ENCODE peak calls at places on chromosomes 7 and 10, in five cellular contexts. Z is GM12865, N is fibroblast of mammary gland, D is GM06990, W is GM13976. Y is an unnamed sample.

GRCh38 chr10:78335691-78336401 is 302.2 kb downstream of the RPS24 start:
- DNase-seq in Z (no peak), N (peak), D (no peak), W (no peak), Y (no peak)

GRCh38 chr7:2313450-2314208 is 612 bp downstream of the SNX8 start:
- DNase-seq in Z (peak), N (no peak), D (peak), W (peak), Y (peak)

GRCh38 chr7:24024276-24024675 is 259.7 kb upstream of the NPY start:
- DNase-seq in Z (no peak), N (no peak), D (no peak), W (no peak), Y (no peak)

GRCh38 chr10:36096571-36096970 is 454.5 kb upstream of the FZD8 start:
- DNase-seq in Z (no peak), N (peak), D (no peak), W (no peak), Y (no peak)

GRCh38 chr10:5423774-5424173 is 11.4 kb downstream of the NET1 start:
- DNase-seq in Z (no peak), N (no peak), D (no peak), W (no peak), Y (no peak)

GRCh38 chr7:74033372-74034311 is 5.7 kb downstream of the ELN start:
- DNase-seq in Z (no peak), N (peak), D (no peak), W (no peak), Y (no peak)

GRCh38 chr7:45978010-45978681 is 57.1 kb upstream of the IGFBP3 start:
- DNase-seq in Z (peak), N (peak), D (no peak), W (no peak), Y (peak)

GRCh38 chr10:92354587-92354986 is 63.6 kb downstream of the MARCHF5 start:
- DNase-seq in Z (no peak), N (no peak), D (no peak), W (no peak), Y (no peak)

GRCh38 chr7:38070718-38071117 is 107.3 kb upstream of the STARD3NL start:
- DNase-seq in Z (peak), N (peak), D (no peak), W (no peak), Y (no peak)
- TF ChIP-seq CTCF in Z (peak), N (peak), D (no peak), W (no peak), Y (no peak)

GRCh38 chr10:61142987-61143386 is 199.0 kb upstream of the RHOBTB1 start:
- DNase-seq in Z (no peak), N (no peak), D (no peak), W (no peak), Y (no peak)
- TF ChIP-seq CTCF in Z (no peak), N (peak), D (peak), W (no peak), Y (peak)

GRCh38 chr7:90312745-90313144 is 8.4 kb downstream of the FAM237B start:
- DNase-seq in Z (peak), N (peak), D (no peak), W (no peak), Y (no peak)
- TF ChIP-seq CTCF in Z (peak), N (peak), D (peak), W (peak), Y (peak)

DNA sequence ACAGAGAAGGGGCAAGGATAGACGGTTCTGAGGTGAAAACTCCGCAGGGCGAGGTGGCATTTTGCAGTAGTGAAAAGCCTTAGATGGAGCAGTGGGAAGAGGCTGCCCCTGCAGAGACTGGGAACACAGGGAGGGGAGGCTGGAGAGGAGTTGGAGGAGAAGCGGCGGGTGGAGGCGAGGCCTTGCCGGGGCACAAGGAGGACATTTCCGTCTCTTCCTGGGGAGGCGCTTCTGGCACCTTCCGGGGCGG is 42.6 kb downstream of the LDB3 start:
- DNase-seq in Z (no peak), N (no peak), D (no peak), W (no peak), Y (no peak)
- TF ChIP-seq CTCF in Z (no peak), N (no peak), D (peak), W (no peak), Y (no peak)

DNA sequence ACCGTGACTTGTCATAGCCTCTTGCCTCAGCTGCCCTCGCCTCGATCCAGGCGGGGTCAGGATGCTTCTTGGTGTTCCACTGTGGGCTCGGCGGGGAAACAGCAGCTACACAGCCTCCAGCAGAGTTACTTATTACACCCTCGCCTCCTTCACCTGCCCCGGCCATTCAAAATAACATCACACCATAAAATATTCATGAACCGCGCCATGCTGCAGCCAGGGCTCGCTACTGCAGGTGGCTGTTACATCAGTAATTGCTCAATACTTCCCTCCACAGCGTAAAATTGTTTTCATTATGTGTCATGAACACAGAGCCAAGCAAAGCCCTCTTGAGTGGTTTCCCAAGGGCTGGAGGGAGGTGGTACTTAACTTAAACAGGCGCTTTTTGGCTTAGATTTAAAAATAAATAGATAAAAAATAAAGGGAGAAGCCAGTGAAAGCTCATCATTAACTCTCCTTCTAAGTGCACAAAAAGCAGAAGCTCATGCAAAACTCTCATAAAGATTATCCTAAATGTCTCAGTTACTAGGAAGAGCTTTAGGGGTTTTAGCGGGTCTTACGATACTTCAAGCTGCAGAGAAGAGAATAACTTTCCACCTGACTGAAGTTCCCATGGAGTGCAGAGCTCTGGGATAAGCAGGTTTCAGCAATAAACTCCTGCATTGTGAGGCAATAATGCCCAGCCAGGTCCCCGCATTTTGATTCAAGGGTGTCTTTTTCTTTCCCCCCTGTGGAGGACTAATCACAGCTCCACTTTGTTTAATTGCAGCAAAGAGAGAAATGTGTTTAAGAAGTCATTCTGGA is 241.7 kb upstream of the SP8 start:
- DNase-seq in Z (peak), N (peak), D (no peak), W (no peak), Y (no peak)
- TF ChIP-seq CTCF in Z (no peak), N (no peak), D (no peak), W (no peak), Y (no peak)

DNA sequence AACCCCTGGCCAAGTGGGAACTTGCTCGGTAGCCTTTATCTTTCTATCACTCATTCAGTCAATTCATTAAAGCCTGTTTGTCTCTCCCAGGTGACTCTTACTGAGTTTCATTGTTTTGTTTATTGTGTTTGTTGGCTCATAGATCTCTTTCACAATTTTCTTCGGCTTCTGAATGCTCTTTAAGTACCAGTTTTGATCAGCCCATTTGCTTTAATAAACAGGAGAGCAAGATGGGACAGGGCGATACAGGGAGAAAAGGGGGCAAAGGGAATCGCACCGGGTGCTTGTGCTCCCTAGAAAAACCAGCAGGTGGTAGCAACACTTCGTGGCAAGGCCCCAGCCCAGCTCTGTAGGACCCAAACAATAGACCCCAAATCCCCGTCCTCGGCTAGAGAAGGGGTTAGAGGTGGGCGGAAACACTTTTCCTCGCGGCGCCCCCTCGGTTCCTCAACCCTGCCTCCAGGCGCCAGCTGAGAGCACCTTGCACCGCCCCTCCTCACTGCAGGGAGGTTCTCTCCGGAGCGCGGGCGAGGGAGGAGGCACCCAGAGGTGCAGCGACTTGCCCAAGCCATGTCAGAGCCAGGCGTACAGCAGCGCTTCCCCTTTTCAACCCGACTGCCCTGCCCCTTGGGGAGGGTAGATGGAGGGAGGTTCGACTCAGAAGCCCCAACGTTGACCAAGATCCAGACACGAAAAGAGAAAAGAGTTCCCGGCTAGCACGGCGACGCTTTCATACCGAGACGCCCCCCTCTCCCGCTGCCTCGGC is 954 bp upstream of the EPHB6 start:
- DNase-seq in Z (peak), N (peak), D (peak), W (peak), Y (peak)
- TF ChIP-seq CTCF in Z (peak), N (peak), D (peak), W (peak), Y (peak)

GRCh38 chr7:20798081-20798693 is 11.5 kb upstream of the SP8 start:
- DNase-seq in Z (peak), N (no peak), D (peak), W (peak), Y (peak)

GRCh38 chr7:20796565-20796964 is 9.9 kb upstream of the SP8 start:
- DNase-seq in Z (peak), N (no peak), D (no peak), W (no peak), Y (peak)

GRCh38 chr7:20798694-20799121 is 12.0 kb upstream of the SP8 start:
- DNase-seq in Z (no peak), N (no peak), D (no peak), W (no peak), Y (no peak)

GRCh38 chr7:20795881-20796280 is 9.2 kb upstream of the SP8 start:
- DNase-seq in Z (no peak), N (no peak), D (no peak), W (no peak), Y (no peak)

GRCh38 chr7:20797174-20798080 is 10.7 kb upstream of the SP8 start:
- DNase-seq in Z (peak), N (no peak), D (no peak), W (no peak), Y (no peak)
- TF ChIP-seq CTCF in Z (no peak), N (no peak), D (no peak), W (no peak), Y (no peak)

GRCh38 chr7:17436126-17436525 is 137.7 kb downstream of the AHR start:
- DNase-seq in Z (no peak), N (no peak), D (no peak), W (no peak), Y (no peak)

GRCh38 chr7:17437586-17437985 is 139.1 kb downstream of the AHR start:
- DNase-seq in Z (no peak), N (no peak), D (no peak), W (no peak), Y (no peak)

GRCh38 chr7:17434841-17435692 is 136.6 kb downstream of the AHR start:
- DNase-seq in Z (no peak), N (no peak), D (no peak), W (no peak), Y (no peak)

GRCh38 chr7:17432793-17433192 is 134.3 kb downstream of the AHR start:
- DNase-seq in Z (no peak), N (no peak), D (no peak), W (no peak), Y (no peak)

GRCh38 chr7:17434191-17434590 is 135.7 kb downstream of the AHR start:
- DNase-seq in Z (no peak), N (no peak), D (no peak), W (no peak), Y (no peak)
- TF ChIP-seq CTCF in Z (no peak), N (no peak), D (no peak), W (no peak), Y (no peak)

GRCh38 chr7:142301923-142302550 is 44.2 kb upstream of the PRSS58 start:
- DNase-seq in Z (peak), N (peak), D (no peak), W (peak), Y (peak)
- TF ChIP-seq CTCF in Z (peak), N (peak), D (peak), W (peak), Y (peak)

DNA sequence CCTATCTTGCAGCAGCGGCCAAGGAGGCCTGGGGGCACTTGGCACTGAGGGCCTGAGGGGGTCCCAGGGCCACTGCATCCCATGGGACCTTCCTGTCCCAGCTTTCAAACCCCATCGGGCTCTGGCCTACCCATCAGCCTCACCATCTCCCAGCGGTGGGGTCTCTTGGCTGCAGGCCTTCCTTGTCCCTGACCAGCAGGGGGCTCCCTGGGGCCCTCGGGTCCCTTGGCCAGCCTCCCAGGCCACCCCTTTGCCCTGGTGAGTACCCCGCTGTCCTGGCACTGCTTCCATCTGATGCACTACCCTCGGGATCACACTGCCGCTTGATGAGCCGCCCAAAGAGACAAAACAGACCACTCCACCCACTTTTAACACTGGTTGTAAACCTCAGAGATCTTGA is 43.5 kb downstream of the YKT6 start:
- DNase-seq in Z (peak), N (no peak), D (no peak), W (peak), Y (peak)
- TF ChIP-seq CTCF in Z (peak), N (peak), D (peak), W (peak), Y (peak)

Y was measured in GM13977.